ENCODE peak calls at places on chromosomes 7 and 10, in five cellular contexts. P is OCI-LY7, C is Peyer's patch, Q is BE2C, H is fibroblast of lung. D is an unnamed sample. For H3K9me3, the result is how much of the 10 kb centered on the place peaks cover.

GRCh38 chr10:104344219-104344618 is 6.0 kb upstream of the ITPRIP start:
- DNase-seq in P (no peak), C (no peak), Q (no peak), H (no peak), D (no peak)

GRCh38 chr10:101995451-101996063 is 60.4 kb downstream of the ARMH3 start:
- DNase-seq in P (no peak), C (no peak), Q (no peak), H (peak), D (no peak)

GRCh38 chr10:77899080-77899477 is 27.5 kb downstream of the DLG5 start:
- DNase-seq in P (no peak), C (no peak), Q (no peak), H (peak), D (no peak)

GRCh38 chr7:102291056-102291915 is 4.6 kb downstream of the SH2B2 start:
- DNase-seq in P (peak), C (peak), Q (no peak), H (no peak), D (no peak)

GRCh38 chr10:78520737-78521430 is 487.2 kb downstream of the RPS24 start:
- DNase-seq in P (peak), C (no peak), Q (peak), H (no peak), D (no peak)

GRCh38 chr7:29883462-29884398 is 77.4 kb downstream of the WIPF3 start:
- DNase-seq in P (no peak), C (no peak), Q (no peak), H (no peak), D (no peak)

GRCh38 chr10:102669206-102670064 is 25.2 kb downstream of the TRIM8 start:
- DNase-seq in P (peak), C (no peak), Q (peak), H (peak), D (no peak)

GRCh38 chr10:46523119-46523880 is 33.2 kb downstream of the GPRIN2 start:
- DNase-seq in P (no peak), C (no peak), Q (no peak), H (no peak), D (no peak)

GRCh38 chr7:148799893-148800545 is 84.1 kb downstream of the EZH2 start:
- DNase-seq in P (no peak), C (no peak), Q (no peak), H (no peak), D (no peak)

GRCh38 chr10:110764793-110765512 is 106.8 kb upstream of the PDCD4 start:
- DNase-seq in P (no peak), C (no peak), Q (no peak), H (no peak), D (no peak)
- H3K4me3 ChIP-seq in P (no peak), C (no peak), Q (no peak), H (no peak), D (no peak)

GRCh38 chr7:152905949-152906348 is 146.4 kb downstream of the ACTR3B start:
- DNase-seq in P (no peak), C (no peak), Q (no peak), H (no peak), D (no peak)
- H3K9me3 ChIP-seq in P (under half), C (under half), Q (under half), H (under half), D (under half)

GRCh38 chr7:158740013-158740656 is 35.5 kb upstream of the NCAPG2 start:
- DNase-seq in P (no peak), C (no peak), Q (no peak), H (peak), D (no peak)
- H3K4me3 ChIP-seq in P (no peak), C (no peak), Q (no peak), H (no peak), D (no peak)

GRCh38 chr10:28937959-28938358 is 260.6 kb downstream of the BAMBI start:
- DNase-seq in P (no peak), C (no peak), Q (no peak), H (no peak), D (no peak)
- H3K9me3 ChIP-seq in P (under half), C (under half), Q (under half), H (under half), D (under half)

DNA sequence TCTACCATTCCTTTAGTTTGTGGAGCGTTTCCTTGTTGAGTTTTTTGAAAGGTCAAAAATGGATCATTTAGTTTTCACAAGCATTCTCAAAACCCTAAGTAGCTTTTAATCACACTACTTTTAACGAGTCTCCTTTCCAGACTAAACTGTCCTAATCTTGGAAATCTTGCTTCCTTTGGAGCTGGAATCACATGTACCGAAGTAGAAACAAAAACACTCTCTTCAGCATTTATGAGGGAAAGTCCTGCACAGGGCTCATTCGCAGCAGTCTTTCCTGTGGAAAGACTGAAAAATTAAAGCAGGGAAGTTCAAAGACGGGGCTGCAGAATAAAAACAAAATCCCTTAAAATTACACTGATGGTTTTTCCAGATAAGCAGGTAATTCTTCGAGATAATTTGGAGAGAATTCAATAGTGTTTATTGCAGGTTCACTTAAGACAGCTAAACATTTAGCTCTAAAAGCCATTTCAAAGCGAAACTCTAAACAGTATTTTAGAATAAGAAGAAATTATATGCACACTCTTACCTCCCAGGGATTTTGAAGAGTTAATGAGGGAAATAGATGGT is 111.5 kb upstream of the LYZL1 start:
- DNase-seq in P (no peak), C (no peak), Q (no peak), H (no peak), D (no peak)
- H3K4me3 ChIP-seq in P (no peak), C (no peak), Q (no peak), H (no peak), D (no peak)

GRCh38 chr10:125054664-125055273 is 105.6 kb downstream of the CTBP2 start:
- DNase-seq in P (no peak), C (no peak), Q (no peak), H (no peak), D (no peak)

GRCh38 chr10:125052146-125052545 is 108.2 kb downstream of the CTBP2 start:
- DNase-seq in P (no peak), C (no peak), Q (no peak), H (no peak), D (no peak)

GRCh38 chr10:125057158-125058001 is 103.0 kb downstream of the CTBP2 start:
- DNase-seq in P (peak), C (no peak), Q (no peak), H (peak), D (no peak)

GRCh38 chr10:125056161-125057132 is 103.9 kb downstream of the CTBP2 start:
- DNase-seq in P (no peak), C (no peak), Q (no peak), H (no peak), D (no peak)

GRCh38 chr10:125054216-125054615 is 106.1 kb downstream of the CTBP2 start:
- DNase-seq in P (no peak), C (no peak), Q (no peak), H (no peak), D (no peak)
- H3K9me3 ChIP-seq in P (under half), C (under half), Q (under half), H (under half), D (under half)

DNA sequence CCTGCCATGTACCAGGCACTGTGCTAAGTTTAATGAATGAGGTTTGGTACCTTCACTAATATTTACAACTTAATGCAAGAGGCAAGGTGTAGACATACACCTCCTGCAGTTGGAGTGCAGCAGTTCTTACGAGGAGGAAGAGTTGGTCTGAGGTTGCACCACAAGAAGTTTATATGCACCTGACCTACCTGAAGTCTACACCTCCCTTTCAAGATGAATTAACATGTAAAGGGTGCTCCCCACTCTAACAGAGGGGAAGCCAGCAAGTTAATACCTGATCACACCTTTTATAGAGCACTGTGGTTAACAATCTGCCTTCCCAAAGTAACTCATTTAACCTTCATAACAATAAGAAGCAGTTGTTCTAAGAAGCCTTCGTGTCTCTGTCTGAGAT is 120.0 kb downstream of the LYZL1 start:
- DNase-seq in P (no peak), C (no peak), Q (no peak), H (no peak), D (no peak)
- H3K4me3 ChIP-seq in P (no peak), C (peak), Q (peak), H (peak), D (peak)